ENCODE peak calls at places on chromosomes 12 and 14, in five cellular contexts. X is nephron progenitor cell; H is stimulated activated CD4-positive, alpha-beta T cell treated with anti-CD3 and anti-CD28 coated beads, Interleukin-4, amount 100 ng/mL, for 48 hours; W is NCI-H460; E is choroid plexus epithelial cell. M is an unnamed sample.
A peak's percentile ranks its signal among the peaks of the same experiment; 100 is the strongest.

GRCh38 chr14:103869406-103870143 is 22.2 kb upstream of the PPP1R13B start:
- DNase-seq in X (no peak), H (no peak), W (no peak), E (no peak), M (no peak)

GRCh38 chr12:12665194-12665593 is 30.8 kb downstream of the GPR19 start:
- DNase-seq in X (no peak), H (no peak), W (no peak), E (no peak), M (no peak)

GRCh38 chr12:9361879-9362326 is 153.7 kb upstream of the PZP start:
- DNase-seq in X (no peak), H (no peak), W (no peak), E (no peak), M (no peak)

GRCh38 chr14:69739486-69739885 is 27.5 kb upstream of the SRSF5 start:
- DNase-seq in X (no peak), H (no peak), W (no peak), E (no peak), M (no peak)

GRCh38 chr12:64181504-64182291 is 40.4 kb downstream of the KICS2 start:
- DNase-seq in X (peak; percentile 6), H (peak; percentile 0), W (peak; percentile 87), E (peak; percentile 95), M (peak; percentile 99)

GRCh38 chr14:87934185-87934584 is 58.8 kb downstream of the GALC start:
- DNase-seq in X (no peak), H (no peak), W (no peak), E (peak; percentile 44), M (no peak)

GRCh38 chr12:69007166-69007857 is 74.3 kb upstream of the CPM start:
- DNase-seq in X (no peak), H (no peak), W (peak; percentile 12), E (peak; percentile 82), M (peak; percentile 76)

GRCh38 chr12:69879007-69879960 is 54.3 kb downstream of the MYRFL start:
- DNase-seq in X (peak; percentile 79), H (peak; percentile 45), W (peak; percentile 74), E (peak; percentile 87), M (peak; percentile 40)

GRCh38 chr14:50874842-50875241 is 3.0 kb downstream of the ABHD12B start:
- DNase-seq in X (no peak), H (no peak), W (no peak), E (no peak), M (no peak)

GRCh38 chr14:58368951-58369350 is 26.8 kb upstream of the TOMM20L start:
- DNase-seq in X (no peak), H (no peak), W (no peak), E (no peak), M (no peak)

GRCh38 chr14:90520326-90520725 is 123.5 kb downstream of the CALM1 start:
- DNase-seq in X (no peak), H (no peak), W (no peak), E (no peak), M (no peak)

GRCh38 chr12:105235299-105235746 is 651 bp downstream of the APPL2 start:
- DNase-seq in X (no peak), H (no peak), W (no peak), E (no peak), M (no peak)

GRCh38 chr14:30283822-30284446 is 275.0 kb upstream of the G2E3 start:
- DNase-seq in X (peak; percentile 38), H (no peak), W (peak; percentile 46), E (peak; percentile 83), M (peak; percentile 27)

GRCh38 chr12:31386364-31386777 is 60.4 kb upstream of the SINHCAF start:
- DNase-seq in X (peak; percentile 14), H (no peak), W (no peak), E (no peak), M (no peak)

GRCh38 chr14:105857816-105858675 is 331.7 kb downstream of the TMEM121 start:
- DNase-seq in X (no peak), H (no peak), W (no peak), E (no peak), M (no peak)

GRCh38 chr14:50303744-50304471 is 8.1 kb downstream of the L2HGDH start:
- DNase-seq in X (no peak), H (no peak), W (no peak), E (peak; percentile 49), M (peak; percentile 52)

GRCh38 chr12:64066776-64067175 is 155.3 kb downstream of the KICS2 start:
- DNase-seq in X (no peak), H (no peak), W (no peak), E (no peak), M (no peak)

GRCh38 chr14:56183631-56184157 is 65.5 kb downstream of the PELI2 start:
- DNase-seq in X (no peak), H (no peak), W (no peak), E (no peak), M (no peak)

GRCh38 chr12:12909995-12910391 is 18.6 kb downstream of the GPRC5A start:
- DNase-seq in X (no peak), H (no peak), W (no peak), E (peak; percentile 72), M (no peak)

M was measured in astrocyte.